ENCODE peak calls at places on chromosomes 4 and X, in four cellular contexts. W, K, Q and U are unnamed samples.

GRCh38 chrX:110407910-110408545 is 49.4 kb downstream of the RTL9 start:
- DNase-seq in Q (peak; percentile 66), W (peak; percentile 55), K (peak; percentile 71), U (no peak)

GRCh38 chr4:56215901-56216300 is 171.4 kb downstream of the AASDH start:
- DNase-seq in Q (peak; percentile 41), W (peak; percentile 17), K (peak; percentile 62), U (peak; percentile 8)

GRCh38 chr4:20544645-20545044 is 155.6 kb upstream of the PACRGL start:
- DNase-seq in K (peak; percentile 82), W (peak; percentile 63), Q (peak; percentile 53), U (peak; percentile 36)

GRCh38 chrX:17535229-17535628 is 160.2 kb downstream of the NHS start:
- DNase-seq in K (peak; percentile 65), W (no peak), Q (peak; percentile 60), U (no peak)

GRCh38 chrX:42443267-42443666 is 334.7 kb downstream of the PPP1R2C start:
- DNase-seq in K (no peak), Q (no peak), W (no peak), U (no peak)

GRCh38 chr4:176286728-176287127 is 17.7 kb upstream of the ASB5 start:
- DNase-seq in W (peak; percentile 20), K (no peak), Q (no peak), U (peak; percentile 57)

GRCh38 chr4:79402452-79402851 is 5.6 kb downstream of the GK2 start:
- DNase-seq in Q (peak; percentile 43), W (no peak), K (no peak), U (no peak)

GRCh38 chrX:11427082-11428033 is 134.1 kb downstream of the AMELX start:
- DNase-seq in Q (peak; percentile 22), K (peak; percentile 46), W (no peak), U (peak; percentile 46)

GRCh38 chr4:20474119-20474518 is 222.4 kb downstream of the SLIT2 start:
- DNase-seq in W (peak; percentile 21), Q (peak; percentile 18), K (peak; percentile 58), U (no peak)

GRCh38 chr4:53734584-53735363 is 143.5 kb upstream of the LNX1 start:
- DNase-seq in K (peak; percentile 56), Q (no peak), W (peak; percentile 73), U (peak; percentile 81)

GRCh38 chrX:16278927-16279326 is 111.6 kb downstream of the MAGEB17 start:
- DNase-seq in Q (peak; percentile 48), W (no peak), K (no peak), U (no peak)

GRCh38 chr4:155805016-155805415 is 46.2 kb downstream of the GUCY1B1 start:
- DNase-seq in W (no peak), Q (no peak), K (peak; percentile 58), U (peak; percentile 64)

GRCh38 chr4:141890279-141890678 is 253.9 kb downstream of the IL15 start:
- DNase-seq in K (peak; percentile 3), Q (no peak), W (no peak), U (no peak)

GRCh38 chrX:12693754-12694153 is 97.5 kb upstream of the PRPS2 start:
- DNase-seq in W (no peak), K (no peak), Q (no peak), U (no peak)

DNA sequence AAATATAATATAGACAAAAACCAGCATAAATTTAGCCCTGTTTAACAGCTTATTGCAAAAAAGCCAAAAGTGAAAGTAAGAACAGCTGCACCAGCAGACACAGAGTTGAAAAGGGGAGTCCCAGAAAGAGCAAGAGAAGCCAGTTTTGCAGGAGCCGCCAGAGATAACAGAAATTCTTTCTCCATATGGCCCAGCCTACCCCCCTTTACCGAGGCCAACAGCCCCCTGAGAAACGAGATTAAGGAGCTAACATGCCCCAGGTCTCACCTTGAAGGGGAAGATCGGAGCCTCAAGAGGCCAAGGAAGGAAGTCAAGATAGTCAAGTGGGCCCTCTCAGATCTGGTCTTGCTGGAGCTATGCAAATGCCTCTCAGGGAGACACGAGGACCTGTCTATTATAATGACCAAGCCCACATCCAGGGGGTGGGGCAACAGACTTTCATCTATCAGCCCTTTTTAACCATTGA is 4.8 kb downstream of the ACOX3 start:
- DNase-seq in Q (peak; percentile 90), K (peak; percentile 56), W (no peak), U (no peak)
- H3K4me3 ChIP-seq in Q (no peak overlapping the region), K (peak overlapping the region; percentile 55), W (peak overlapping the region; percentile 50), U (no peak overlapping the region)

GRCh38 chr4:110508827-110509446 is 33.0 kb downstream of the ENPEP start:
- DNase-seq in K (peak; percentile 80), Q (peak; percentile 25), W (peak; percentile 46), U (peak; percentile 21)

GRCh38 chr4:110512901-110513300 is 36.9 kb downstream of the ENPEP start:
- DNase-seq in W (no peak), K (no peak), Q (no peak), U (no peak)

GRCh38 chr4:110514889-110515479 is 39.0 kb downstream of the ENPEP start:
- DNase-seq in K (peak; percentile 65), W (peak; percentile 36), Q (peak; percentile 40), U (peak; percentile 52)

GRCh38 chr4:110510282-110510681 is 34.3 kb downstream of the ENPEP start:
- DNase-seq in W (no peak), Q (no peak), K (no peak), U (no peak)

DNA sequence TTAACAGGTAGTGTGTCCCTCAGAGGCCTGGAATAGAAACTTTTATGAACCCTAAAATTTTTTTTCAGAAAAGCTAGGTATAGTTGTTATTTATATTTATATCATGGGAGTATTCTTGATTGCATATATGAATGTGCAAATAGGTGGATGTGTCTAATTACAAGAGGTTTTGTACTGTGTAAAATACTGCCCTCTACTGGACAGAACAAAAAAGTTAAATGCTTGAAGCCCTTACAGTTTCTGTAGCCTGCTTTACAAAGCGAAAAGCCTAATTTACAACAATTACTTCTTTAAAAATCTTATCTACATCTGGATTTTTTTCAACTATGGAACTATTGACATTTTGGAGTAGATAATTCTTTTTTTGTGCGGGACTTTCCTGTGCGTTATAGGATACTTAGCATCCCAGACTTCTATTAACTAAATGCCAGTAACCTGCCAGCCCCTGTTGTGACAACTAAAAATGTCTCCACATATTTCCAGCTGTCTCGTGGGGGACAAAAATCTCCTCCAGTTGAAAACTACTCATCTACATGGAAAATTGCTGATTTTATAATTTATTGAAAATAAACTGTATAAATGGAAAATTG is 35.1 kb downstream of the ENPEP start:
- DNase-seq in W (peak; percentile 63), K (peak; percentile 83), Q (peak; percentile 63), U (peak; percentile 74)
- H3K4me3 ChIP-seq in W (no peak overlapping the region), K (no peak overlapping the region), Q (no peak overlapping the region), U (no peak overlapping the region)

GRCh38 chr4:100189820-100190642 is at the start of gene DDIT4L:
- DNase-seq in K (peak; percentile 33), Q (peak; percentile 69), W (peak; percentile 42), U (peak; percentile 35)

GRCh38 chr4:100188829-100189228 is 1.4 kb downstream of the DDIT4L start:
- DNase-seq in W (no peak), K (no peak), Q (no peak), U (no peak)

GRCh38 chr4:100187781-100188180 is 2.5 kb downstream of the DDIT4L start:
- DNase-seq in W (no peak), Q (no peak), K (no peak), U (no peak)

DNA sequence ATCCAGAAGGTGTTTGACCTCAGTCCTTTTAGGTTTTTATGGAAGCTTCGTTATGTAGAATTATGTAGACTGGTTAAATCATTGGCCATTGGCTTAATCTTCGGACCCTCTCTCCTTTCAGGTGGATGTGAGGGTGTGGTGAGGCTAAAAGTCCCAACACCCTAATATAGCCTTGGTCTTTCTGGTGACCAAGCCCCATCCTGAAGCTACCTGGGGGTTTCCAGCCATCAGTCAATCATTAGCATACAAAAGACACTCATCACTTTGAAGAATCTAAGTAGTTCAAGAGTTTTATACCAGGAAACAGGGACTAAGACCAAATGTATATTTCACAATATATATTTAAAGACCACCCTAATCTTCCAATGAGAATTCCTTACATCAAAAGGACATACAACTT is 5.5 kb downstream of the DDIT4L start:
- DNase-seq in Q (no peak), K (no peak), W (no peak), U (no peak)
- H3K4me3 ChIP-seq in Q (no peak overlapping the region), K (no peak overlapping the region), W (no peak overlapping the region), U (no peak overlapping the region)

GRCh38 chr4:156971623-156972369 is at the start of gene PDGFC:
- DNase-seq in Q (peak; percentile 80), W (peak; percentile 68), K (peak; percentile 77), U (peak; percentile 85)
- H3K4me3 ChIP-seq in Q (peak within 1 kb of the TSS; percentile 37), W (peak within 1 kb of the TSS; percentile 91), K (peak within 1 kb of the TSS; percentile 72), U (peak within 1 kb of the TSS; percentile 97)

GRCh38 chrX:125202486-125203378 is 116.9 kb upstream of the TEX13C start:
- DNase-seq in Q (peak; percentile 10), W (no peak), K (no peak), U (no peak)
- H3K4me3 ChIP-seq in Q (peak overlapping the region; percentile 23), W (no peak overlapping the region), K (no peak overlapping the region), U (no peak overlapping the region)

GRCh38 chr4:3234171-3235029 is 14.6 kb upstream of the MSANTD1 start:
- DNase-seq in W (no peak), K (no peak), Q (no peak), U (no peak)
- H3K4me3 ChIP-seq in W (no peak overlapping the region), K (no peak overlapping the region), Q (no peak overlapping the region), U (no peak overlapping the region)